ENCODE peak calls at places on chromosomes 12 and 14, in nine cellular contexts. G, R, M, D, T, J, I, V and B are unnamed samples.

GRCh38 chr12:72560370-72560769 is 288.2 kb downstream of the TRHDE start:
- DNase-seq in D (no peak), V (no peak), J (no peak), G (no peak), T (peak), R (no peak), M (no peak), I (no peak), B (no peak)

GRCh38 chr12:49803693-49804450 is 24.3 kb downstream of the NCKAP5L start:
- DNase-seq in R (no peak), I (no peak), M (no peak), T (no peak), D (no peak), G (no peak), V (no peak), J (no peak), B (no peak)

GRCh38 chr14:105487986-105488777 is 1.5 kb downstream of the CRIP1 start:
- DNase-seq in I (peak), R (no peak), D (no peak), M (no peak), T (no peak), V (no peak), J (no peak), G (no peak), B (no peak)

GRCh38 chr12:32390572-32391219 is 8.7 kb upstream of the FGD4 start:
- DNase-seq in V (no peak), D (no peak), J (no peak), M (no peak), T (peak), I (no peak), G (no peak), R (no peak), B (peak)

GRCh38 chr14:64717870-64718269 is 13.6 kb downstream of the PLEKHG3 start:
- DNase-seq in I (no peak), G (no peak), J (no peak), R (no peak), D (no peak), V (no peak), M (no peak), T (no peak), B (no peak)

GRCh38 chr14:87175175-87175574 is 817.8 kb downstream of the GALC start:
- DNase-seq in R (no peak), V (no peak), M (no peak), D (no peak), J (no peak), G (no peak), T (no peak), I (no peak), B (no peak)

GRCh38 chr14:31766315-31766892 is 205.2 kb downstream of the NUBPL start:
- DNase-seq in V (no peak), M (no peak), I (no peak), J (no peak), D (no peak), G (no peak), T (no peak), R (no peak), B (no peak)

GRCh38 chr14:65810326-65810725 is 397.8 kb downstream of the FUT8 start:
- DNase-seq in V (no peak), M (no peak), R (no peak), T (no peak), D (no peak), G (no peak), J (no peak), I (no peak), B (no peak)

GRCh38 chr12:40464121-40464520 is 228.1 kb upstream of the CNTN1 start:
- DNase-seq in M (no peak), R (no peak), V (no peak), J (no peak), G (no peak), T (no peak), I (no peak), D (no peak), B (no peak)

GRCh38 chr12:109764123-109764522 is 50.5 kb downstream of the FAM222A start:
- DNase-seq in G (no peak), M (no peak), J (no peak), R (no peak), I (no peak), D (no peak), T (peak), V (no peak), B (no peak)

GRCh38 chr12:17206553-17206952 is 600.6 kb upstream of the LMO3 start:
- DNase-seq in V (no peak), G (no peak), D (no peak), R (no peak), I (no peak), J (no peak), T (no peak), M (no peak), B (no peak)

GRCh38 chr12:6603095-6603567 is 4.0 kb downstream of the CHD4 start:
- DNase-seq in V (no peak), J (no peak), T (no peak), M (no peak), I (no peak), G (no peak), D (no peak), R (no peak), B (no peak)